ENCODE peak calls at places on chromosomes 4 and X, in six cellular contexts. One of them, this sample, is unnamed.

GRCh38 chr4:26298198-26298950 is 22.4 kb upstream of the RBPJ start:
- DNase-seq in left ventricle myocardium inferior: no peak
- DNase-seq in AG10803: peak
- DNase-seq in transverse colon: no peak
- DNase-seq in omental fat pad: no peak
- DNase-seq in sigmoid colon: no peak
- DNase-seq in this sample: no peak

GRCh38 chrX:151736685-151737084 is 2.1 kb downstream of the CNGA2 start:
- DNase-seq in left ventricle myocardium inferior: no peak
- DNase-seq in omental fat pad: no peak
- DNase-seq in transverse colon: no peak
- DNase-seq in sigmoid colon: peak
- DNase-seq in AG10803: no peak
- DNase-seq in this sample: no peak

GRCh38 chr4:48432017-48432416 is 51.1 kb upstream of the SLC10A4 start:
- DNase-seq in left ventricle myocardium inferior: no peak
- DNase-seq in AG10803: no peak
- DNase-seq in sigmoid colon: no peak
- DNase-seq in omental fat pad: no peak
- DNase-seq in transverse colon: no peak
- DNase-seq in this sample: no peak

GRCh38 chr4:159944477-159944876 is 841.6 kb downstream of the RAPGEF2 start:
- DNase-seq in left ventricle myocardium inferior: no peak
- DNase-seq in omental fat pad: no peak
- DNase-seq in AG10803: no peak
- DNase-seq in transverse colon: no peak
- DNase-seq in sigmoid colon: no peak
- DNase-seq in this sample: no peak

GRCh38 chrX:41602946-41603345 is 85.8 kb upstream of the GPR34 start:
- DNase-seq in sigmoid colon: no peak
- DNase-seq in left ventricle myocardium inferior: no peak
- DNase-seq in transverse colon: no peak
- DNase-seq in AG10803: peak
- DNase-seq in omental fat pad: no peak
- DNase-seq in this sample: no peak

GRCh38 chrX:88425739-88426138 is 321.3 kb upstream of the CPXCR1 start:
- DNase-seq in omental fat pad: no peak
- DNase-seq in sigmoid colon: no peak
- DNase-seq in transverse colon: no peak
- DNase-seq in AG10803: no peak
- DNase-seq in left ventricle myocardium inferior: no peak
- DNase-seq in this sample: no peak

GRCh38 chr4:149311076-149311475 is 504.6 kb downstream of the IQCM start:
- DNase-seq in transverse colon: no peak
- DNase-seq in sigmoid colon: no peak
- DNase-seq in left ventricle myocardium inferior: no peak
- DNase-seq in AG10803: peak
- DNase-seq in omental fat pad: no peak
- DNase-seq in this sample: no peak

GRCh38 chrX:132876509-132876837 is 82.0 kb downstream of the HS6ST2 start:
- DNase-seq in omental fat pad: no peak
- DNase-seq in AG10803: no peak
- DNase-seq in sigmoid colon: no peak
- DNase-seq in left ventricle myocardium inferior: no peak
- DNase-seq in transverse colon: no peak
- DNase-seq in this sample: no peak

GRCh38 chrX:134737721-134738369 is 79.6 kb upstream of the PLAC1 start:
- DNase-seq in omental fat pad: no peak
- DNase-seq in sigmoid colon: no peak
- DNase-seq in AG10803: peak
- DNase-seq in transverse colon: no peak
- DNase-seq in left ventricle myocardium inferior: no peak
- DNase-seq in this sample: no peak

GRCh38 chrX:20350598-20350997 is 83.9 kb upstream of the RPS6KA3 start:
- DNase-seq in AG10803: no peak
- DNase-seq in sigmoid colon: no peak
- DNase-seq in transverse colon: no peak
- DNase-seq in left ventricle myocardium inferior: no peak
- DNase-seq in omental fat pad: no peak
- DNase-seq in this sample: no peak

GRCh38 chr4:86895692-86896488 is 3.7 kb upstream of the C4orf36 start:
- DNase-seq in omental fat pad: no peak
- DNase-seq in transverse colon: no peak
- DNase-seq in left ventricle myocardium inferior: no peak
- DNase-seq in sigmoid colon: no peak
- DNase-seq in AG10803: peak
- DNase-seq in this sample: no peak

GRCh38 chrX:27910412-27910811 is 70.8 kb downstream of the DCAF8L1 start:
- DNase-seq in omental fat pad: no peak
- DNase-seq in sigmoid colon: no peak
- DNase-seq in AG10803: no peak
- DNase-seq in transverse colon: no peak
- DNase-seq in left ventricle myocardium inferior: no peak
- DNase-seq in this sample: no peak

GRCh38 chr4:112514079-112514448 is 1.9 kb downstream of the NEUROG2 start:
- DNase-seq in transverse colon: no peak
- DNase-seq in sigmoid colon: no peak
- DNase-seq in omental fat pad: no peak
- DNase-seq in AG10803: no peak
- DNase-seq in left ventricle myocardium inferior: no peak
- DNase-seq in this sample: no peak

DNA sequence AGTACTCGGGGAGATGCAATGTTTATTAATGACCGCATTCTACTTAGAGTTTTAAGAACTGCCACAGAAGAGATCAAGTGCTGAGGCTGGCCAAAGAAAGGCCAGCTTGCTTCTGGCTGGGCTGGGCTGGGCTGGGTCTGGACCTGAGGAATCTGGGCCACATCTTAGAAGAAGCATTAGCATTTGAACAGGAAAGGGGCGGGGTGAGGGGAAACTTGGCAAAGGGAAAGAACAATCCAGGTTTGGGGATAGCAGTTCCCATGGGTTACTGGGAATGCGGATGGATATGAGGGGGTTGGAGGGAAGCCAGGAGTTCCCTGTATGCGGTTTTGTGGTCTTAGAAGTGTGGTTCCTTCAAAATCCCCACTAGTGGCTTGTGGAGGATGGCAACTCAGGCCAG is 83.3 kb downstream of the CLDN34 start:
- DNase-seq in transverse colon: no peak
- DNase-seq in omental fat pad: no peak
- DNase-seq in left ventricle myocardium inferior: peak
- DNase-seq in AG10803: no peak
- DNase-seq in sigmoid colon: no peak
- DNase-seq in this sample: no peak
- TF ChIP-seq CTCF in transverse colon: no peak
- TF ChIP-seq CTCF in omental fat pad: no peak
- TF ChIP-seq CTCF in left ventricle myocardium inferior: no peak
- TF ChIP-seq CTCF in AG10803: no peak
- TF ChIP-seq CTCF in sigmoid colon: no peak
- TF ChIP-seq CTCF in this sample: no peak

GRCh38 chr4:103046416-103047290 is 27.1 kb upstream of the SLC9B1 start:
- DNase-seq in AG10803: peak
- DNase-seq in left ventricle myocardium inferior: no peak
- DNase-seq in sigmoid colon: no peak
- DNase-seq in omental fat pad: no peak
- DNase-seq in transverse colon: peak
- DNase-seq in this sample: no peak
- TF ChIP-seq CTCF in AG10803: peak
- TF ChIP-seq CTCF in left ventricle myocardium inferior: peak
- TF ChIP-seq CTCF in sigmoid colon: peak
- TF ChIP-seq CTCF in omental fat pad: no peak
- TF ChIP-seq CTCF in transverse colon: peak
- TF ChIP-seq CTCF in this sample: peak

DNA sequence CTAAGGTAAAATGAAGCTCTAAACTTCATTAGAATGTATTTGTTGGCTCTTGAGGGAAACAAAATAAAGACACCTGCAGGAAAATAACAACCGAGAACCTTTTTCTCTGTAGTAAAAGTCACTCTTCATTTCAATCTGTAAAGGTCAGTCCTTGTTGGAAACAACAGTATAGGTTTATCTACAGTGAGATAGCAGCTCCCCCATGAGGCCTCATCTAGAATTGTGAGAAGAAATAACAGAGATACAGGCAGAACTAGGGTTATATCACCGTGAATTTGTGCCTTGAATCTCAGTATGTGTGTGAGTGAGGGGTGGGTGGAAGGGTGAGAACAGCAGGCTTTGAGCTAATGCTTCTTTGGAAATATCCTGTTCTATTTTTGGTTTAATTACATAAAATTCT is 107.8 kb upstream of the FMR1 start:
- DNase-seq in AG10803: peak
- DNase-seq in sigmoid colon: no peak
- DNase-seq in left ventricle myocardium inferior: no peak
- DNase-seq in transverse colon: no peak
- DNase-seq in omental fat pad: no peak
- DNase-seq in this sample: no peak
- TF ChIP-seq CTCF in AG10803: peak
- TF ChIP-seq CTCF in sigmoid colon: no peak
- TF ChIP-seq CTCF in left ventricle myocardium inferior: peak
- TF ChIP-seq CTCF in transverse colon: peak
- TF ChIP-seq CTCF in omental fat pad: no peak
- TF ChIP-seq CTCF in this sample: peak

GRCh38 chr4:37981425-37981824 is 21.2 kb downstream of the PTTG2 start:
- DNase-seq in AG10803: no peak
- DNase-seq in omental fat pad: no peak
- DNase-seq in transverse colon: no peak
- DNase-seq in left ventricle myocardium inferior: no peak
- DNase-seq in sigmoid colon: no peak
- DNase-seq in this sample: no peak
- TF ChIP-seq CTCF in AG10803: no peak
- TF ChIP-seq CTCF in omental fat pad: no peak
- TF ChIP-seq CTCF in transverse colon: no peak
- TF ChIP-seq CTCF in left ventricle myocardium inferior: no peak
- TF ChIP-seq CTCF in sigmoid colon: no peak
- TF ChIP-seq CTCF in this sample: no peak

GRCh38 chr4:13248621-13249298 is 235.4 kb downstream of the RAB28 start:
- DNase-seq in omental fat pad: no peak
- DNase-seq in transverse colon: no peak
- DNase-seq in left ventricle myocardium inferior: no peak
- DNase-seq in sigmoid colon: no peak
- DNase-seq in AG10803: peak
- DNase-seq in this sample: no peak
- TF ChIP-seq CTCF in omental fat pad: no peak
- TF ChIP-seq CTCF in transverse colon: no peak
- TF ChIP-seq CTCF in left ventricle myocardium inferior: peak
- TF ChIP-seq CTCF in sigmoid colon: no peak
- TF ChIP-seq CTCF in AG10803: peak
- TF ChIP-seq CTCF in this sample: peak

DNA sequence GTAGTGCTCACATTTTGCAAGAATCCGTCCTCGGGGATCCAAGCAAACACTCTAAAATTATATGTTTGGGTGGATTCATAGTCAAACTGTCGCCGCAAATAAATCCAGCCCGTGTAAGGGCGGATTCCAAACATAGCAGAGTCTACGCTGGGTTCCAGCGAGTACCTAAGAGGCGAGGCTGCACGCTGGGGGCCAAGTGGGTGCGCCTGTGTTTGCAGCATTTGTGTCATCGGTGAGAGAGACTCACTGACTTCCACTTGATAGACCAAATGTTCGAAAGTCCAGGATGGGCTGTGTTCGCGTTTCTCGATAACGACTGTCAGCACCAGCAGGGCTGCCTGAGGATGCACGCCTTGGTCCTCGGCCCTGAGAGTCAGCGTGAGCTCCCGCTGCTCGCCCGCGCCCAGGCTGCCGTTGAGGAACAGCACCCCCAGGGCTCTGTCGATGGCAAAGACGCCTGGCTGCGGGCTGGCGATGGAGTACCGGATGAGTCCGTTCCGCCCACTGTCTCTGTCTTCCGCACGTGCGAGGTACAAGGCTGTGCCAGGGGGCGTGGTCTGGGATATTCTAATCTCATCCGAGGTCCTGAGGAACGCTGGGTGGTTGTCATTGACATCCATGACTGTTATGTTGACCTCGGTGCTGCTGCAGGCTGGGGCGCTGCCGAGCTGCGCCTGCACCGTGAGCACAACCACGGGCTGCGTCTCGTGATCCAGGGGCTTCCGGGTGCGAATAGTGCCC is 158.7 kb downstream of the DCHS2 start:
- DNase-seq in left ventricle myocardium inferior: no peak
- DNase-seq in sigmoid colon: peak
- DNase-seq in AG10803: no peak
- DNase-seq in omental fat pad: peak
- DNase-seq in transverse colon: peak
- DNase-seq in this sample: no peak
- TF ChIP-seq CTCF in left ventricle myocardium inferior: no peak
- TF ChIP-seq CTCF in sigmoid colon: peak
- TF ChIP-seq CTCF in AG10803: no peak
- TF ChIP-seq CTCF in omental fat pad: no peak
- TF ChIP-seq CTCF in transverse colon: no peak
- TF ChIP-seq CTCF in this sample: no peak